ENCODE peak calls at places on chromosomes 4 and X, in seven cellular contexts. One of them, this sample, is unnamed. For H3K4me1, the result is how much of the 10 kb centered on the place peaks cover.

GRCh38 chr4:152148057-152148456 is 387.2 kb upstream of the GATB start:
- DNase-seq in A549: no peak
- DNase-seq in ascending aorta: no peak
- DNase-seq in uterus: no peak
- DNase-seq in adipocyte: no peak
- DNase-seq in CD8-positive, alpha-beta T cell: no peak
- DNase-seq in cardiac muscle cell: no peak
- DNase-seq in this sample: no peak

GRCh38 chr4:176435891-176436499 is 116.2 kb downstream of the SPCS3 start:
- DNase-seq in A549: no peak
- DNase-seq in ascending aorta: no peak
- DNase-seq in adipocyte: peak
- DNase-seq in cardiac muscle cell: no peak
- DNase-seq in uterus: no peak
- DNase-seq in CD8-positive, alpha-beta T cell: no peak
- DNase-seq in this sample: no peak

GRCh38 chr4:10180927-10181744 is 64.5 kb upstream of the WDR1 start:
- DNase-seq in cardiac muscle cell: no peak
- DNase-seq in uterus: no peak
- DNase-seq in CD8-positive, alpha-beta T cell: no peak
- DNase-seq in A549: no peak
- DNase-seq in adipocyte: no peak
- DNase-seq in ascending aorta: no peak
- DNase-seq in this sample: no peak

GRCh38 chr4:173494013-173494970 is 35.7 kb downstream of the HAND2 start:
- DNase-seq in cardiac muscle cell: peak
- DNase-seq in CD8-positive, alpha-beta T cell: peak
- DNase-seq in adipocyte: peak
- DNase-seq in A549: peak
- DNase-seq in uterus: peak
- DNase-seq in ascending aorta: peak
- DNase-seq in this sample: no peak

GRCh38 chr4:3799496-3799895 is 33.3 kb downstream of the ADRA2C start:
- DNase-seq in uterus: no peak
- DNase-seq in cardiac muscle cell: no peak
- DNase-seq in ascending aorta: no peak
- DNase-seq in adipocyte: no peak
- DNase-seq in A549: no peak
- DNase-seq in CD8-positive, alpha-beta T cell: no peak
- DNase-seq in this sample: no peak

GRCh38 chr4:54015421-54016065 is 48.9 kb downstream of the CHIC2 start:
- DNase-seq in ascending aorta: no peak
- DNase-seq in adipocyte: no peak
- DNase-seq in A549: no peak
- DNase-seq in uterus: no peak
- DNase-seq in cardiac muscle cell: peak
- DNase-seq in CD8-positive, alpha-beta T cell: no peak
- DNase-seq in this sample: no peak

GRCh38 chr4:116197317-116197809 is 888.0 kb downstream of the TRAM1L1 start:
- DNase-seq in A549: no peak
- DNase-seq in cardiac muscle cell: no peak
- DNase-seq in adipocyte: no peak
- DNase-seq in ascending aorta: no peak
- DNase-seq in uterus: no peak
- DNase-seq in CD8-positive, alpha-beta T cell: no peak
- DNase-seq in this sample: no peak

GRCh38 chr4:187732524-187732923 is 263.0 kb upstream of the ZFP42 start:
- DNase-seq in A549: no peak
- DNase-seq in ascending aorta: no peak
- DNase-seq in cardiac muscle cell: no peak
- DNase-seq in adipocyte: peak
- DNase-seq in CD8-positive, alpha-beta T cell: no peak
- DNase-seq in uterus: no peak
- DNase-seq in this sample: no peak

GRCh38 chr4:99762728-99763127 is 53.9 kb upstream of the DAPP1 start:
- DNase-seq in uterus: no peak
- DNase-seq in adipocyte: no peak
- DNase-seq in ascending aorta: no peak
- DNase-seq in A549: no peak
- DNase-seq in cardiac muscle cell: no peak
- DNase-seq in CD8-positive, alpha-beta T cell: no peak
- DNase-seq in this sample: no peak

GRCh38 chr4:55348436-55348835 is 2.4 kb downstream of the SRD5A3 start:
- DNase-seq in adipocyte: no peak
- DNase-seq in uterus: no peak
- DNase-seq in ascending aorta: no peak
- DNase-seq in CD8-positive, alpha-beta T cell: no peak
- DNase-seq in cardiac muscle cell: no peak
- DNase-seq in A549: no peak
- DNase-seq in this sample: no peak

GRCh38 chr4:82583897-82584604 is 22.3 kb upstream of the TMEM150C start:
- DNase-seq in cardiac muscle cell: no peak
- DNase-seq in CD8-positive, alpha-beta T cell: no peak
- DNase-seq in uterus: no peak
- DNase-seq in A549: no peak
- DNase-seq in ascending aorta: no peak
- DNase-seq in adipocyte: no peak
- DNase-seq in this sample: no peak

DNA sequence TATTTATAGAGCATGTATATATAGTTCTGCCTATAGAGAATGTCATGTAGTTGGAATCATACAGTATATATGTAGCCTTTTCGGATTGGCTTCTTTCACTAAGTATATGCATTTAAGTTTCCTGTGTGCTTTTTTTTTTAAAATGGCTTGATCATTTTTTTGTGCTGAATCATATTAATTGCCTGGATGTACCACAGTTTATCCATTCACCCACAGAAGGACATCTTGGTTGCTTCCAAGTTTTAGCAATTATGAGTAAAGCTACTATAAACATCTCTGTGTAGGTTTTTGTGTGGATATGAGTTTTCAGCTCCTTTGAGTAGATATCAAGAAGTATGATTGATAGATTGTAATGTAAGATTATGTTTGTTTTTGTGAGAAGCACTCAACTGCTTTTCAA is 23.8 kb downstream of the PTTG2 start:
- DNase-seq in cardiac muscle cell: no peak
- DNase-seq in uterus: no peak
- DNase-seq in adipocyte: no peak
- DNase-seq in A549: no peak
- DNase-seq in ascending aorta: no peak
- DNase-seq in CD8-positive, alpha-beta T cell: no peak
- DNase-seq in this sample: no peak
- H3K4me1 ChIP-seq in cardiac muscle cell: under half
- H3K4me1 ChIP-seq in uterus: under half
- H3K4me1 ChIP-seq in adipocyte: under half
- H3K4me1 ChIP-seq in A549: under half
- H3K4me1 ChIP-seq in ascending aorta: under half
- H3K4me1 ChIP-seq in CD8-positive, alpha-beta T cell: under half
- H3K4me1 ChIP-seq in this sample: under half

GRCh38 chrX:75155830-75156525 is at the start of gene ABCB7:
- DNase-seq in ascending aorta: peak
- DNase-seq in uterus: peak
- DNase-seq in cardiac muscle cell: peak
- DNase-seq in CD8-positive, alpha-beta T cell: peak
- DNase-seq in adipocyte: peak
- DNase-seq in A549: peak
- DNase-seq in this sample: no peak

GRCh38 chrX:75156537-75156945 is 458 bp upstream of the ABCB7 start:
- DNase-seq in uterus: no peak
- DNase-seq in cardiac muscle cell: no peak
- DNase-seq in adipocyte: peak
- DNase-seq in CD8-positive, alpha-beta T cell: no peak
- DNase-seq in A549: peak
- DNase-seq in ascending aorta: no peak
- DNase-seq in this sample: no peak

GRCh38 chrX:75155454-75155829 is 641 bp downstream of the ABCB7 start:
- DNase-seq in ascending aorta: no peak
- DNase-seq in uterus: no peak
- DNase-seq in CD8-positive, alpha-beta T cell: no peak
- DNase-seq in cardiac muscle cell: no peak
- DNase-seq in adipocyte: peak
- DNase-seq in A549: peak
- DNase-seq in this sample: no peak

GRCh38 chrX:75154871-75155270 is 1.2 kb downstream of the ABCB7 start:
- DNase-seq in adipocyte: no peak
- DNase-seq in cardiac muscle cell: no peak
- DNase-seq in ascending aorta: no peak
- DNase-seq in A549: no peak
- DNase-seq in CD8-positive, alpha-beta T cell: no peak
- DNase-seq in uterus: no peak
- DNase-seq in this sample: no peak

DNA sequence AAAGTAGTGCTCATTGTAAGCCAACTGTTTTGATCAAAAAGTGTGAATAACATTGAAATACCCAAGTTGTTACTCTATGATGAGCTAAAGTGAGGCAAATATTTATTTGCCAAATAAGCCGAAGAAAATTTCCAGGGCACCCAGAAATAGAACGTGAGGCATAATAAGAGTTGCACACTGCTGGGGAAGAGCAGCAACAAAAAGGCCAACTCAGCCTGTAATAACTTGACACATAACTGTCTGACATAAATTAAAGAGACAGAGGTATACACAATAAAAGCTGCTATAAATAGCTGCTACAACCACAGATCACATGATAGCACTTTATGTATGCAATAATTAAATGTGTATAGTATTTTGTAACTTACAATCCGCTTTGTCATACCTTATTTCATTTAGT is 2.0 kb upstream of the ABCB7 start:
- DNase-seq in cardiac muscle cell: no peak
- DNase-seq in A549: no peak
- DNase-seq in adipocyte: no peak
- DNase-seq in ascending aorta: no peak
- DNase-seq in CD8-positive, alpha-beta T cell: no peak
- DNase-seq in uterus: no peak
- DNase-seq in this sample: no peak
- H3K4me1 ChIP-seq in cardiac muscle cell: under half
- H3K4me1 ChIP-seq in A549: under half
- H3K4me1 ChIP-seq in adipocyte: under half
- H3K4me1 ChIP-seq in ascending aorta: under half
- H3K4me1 ChIP-seq in CD8-positive, alpha-beta T cell: under half
- H3K4me1 ChIP-seq in uterus: under half
- H3K4me1 ChIP-seq in this sample: under half

GRCh38 chrX:119690921-119691716 is 1.8 kb downstream of the SEPTIN6 start:
- DNase-seq in A549: no peak
- DNase-seq in ascending aorta: no peak
- DNase-seq in CD8-positive, alpha-beta T cell: peak
- DNase-seq in uterus: no peak
- DNase-seq in adipocyte: peak
- DNase-seq in cardiac muscle cell: no peak
- DNase-seq in this sample: no peak
- H3K4me1 ChIP-seq in A549: under half
- H3K4me1 ChIP-seq in ascending aorta: under half
- H3K4me1 ChIP-seq in CD8-positive, alpha-beta T cell: under half
- H3K4me1 ChIP-seq in uterus: under half
- H3K4me1 ChIP-seq in adipocyte: under half
- H3K4me1 ChIP-seq in cardiac muscle cell: under half
- H3K4me1 ChIP-seq in this sample: under half

DNA sequence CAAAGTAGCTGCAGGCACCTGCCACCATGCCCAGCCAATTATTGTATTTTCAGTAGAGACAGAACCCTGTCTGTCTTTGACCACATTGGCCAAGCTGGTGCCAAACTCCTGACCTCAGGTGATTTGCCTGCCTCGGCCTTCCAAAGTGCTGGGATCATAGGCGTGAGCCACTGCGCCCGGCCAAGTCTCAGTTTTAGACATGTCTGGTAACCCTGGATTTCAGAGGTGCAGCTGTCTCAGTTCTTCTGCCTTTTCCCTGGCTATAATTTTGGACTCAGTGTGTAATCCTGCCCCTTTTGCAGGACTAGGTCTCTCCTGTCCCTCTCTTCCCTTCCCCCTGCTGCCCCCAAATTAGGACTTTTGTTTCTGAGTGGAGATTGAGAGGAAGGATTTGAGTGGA is 46.6 kb downstream of the FAM193A start:
- DNase-seq in CD8-positive, alpha-beta T cell: no peak
- DNase-seq in A549: no peak
- DNase-seq in ascending aorta: no peak
- DNase-seq in uterus: no peak
- DNase-seq in adipocyte: no peak
- DNase-seq in cardiac muscle cell: no peak
- DNase-seq in this sample: no peak
- H3K4me1 ChIP-seq in CD8-positive, alpha-beta T cell: under half
- H3K4me1 ChIP-seq in A549: under half
- H3K4me1 ChIP-seq in ascending aorta: under half
- H3K4me1 ChIP-seq in uterus: under half
- H3K4me1 ChIP-seq in adipocyte: under half
- H3K4me1 ChIP-seq in cardiac muscle cell: under half
- H3K4me1 ChIP-seq in this sample: under half

GRCh38 chrX:108224218-108224617 is 132.6 kb downstream of the ATG4A start:
- DNase-seq in uterus: no peak
- DNase-seq in adipocyte: no peak
- DNase-seq in cardiac muscle cell: no peak
- DNase-seq in ascending aorta: no peak
- DNase-seq in A549: no peak
- DNase-seq in CD8-positive, alpha-beta T cell: no peak
- DNase-seq in this sample: no peak

GRCh38 chrX:108221481-108221880 is 129.9 kb downstream of the ATG4A start:
- DNase-seq in CD8-positive, alpha-beta T cell: no peak
- DNase-seq in cardiac muscle cell: no peak
- DNase-seq in adipocyte: no peak
- DNase-seq in ascending aorta: no peak
- DNase-seq in A549: no peak
- DNase-seq in uterus: no peak
- DNase-seq in this sample: no peak

GRCh38 chrX:108223606-108224005 is 132.0 kb downstream of the ATG4A start:
- DNase-seq in uterus: peak
- DNase-seq in ascending aorta: no peak
- DNase-seq in cardiac muscle cell: no peak
- DNase-seq in adipocyte: no peak
- DNase-seq in CD8-positive, alpha-beta T cell: no peak
- DNase-seq in A549: no peak
- DNase-seq in this sample: no peak

GRCh38 chrX:108225456-108225730 is 133.8 kb downstream of the ATG4A start:
- DNase-seq in ascending aorta: no peak
- DNase-seq in adipocyte: no peak
- DNase-seq in uterus: no peak
- DNase-seq in CD8-positive, alpha-beta T cell: no peak
- DNase-seq in cardiac muscle cell: no peak
- DNase-seq in A549: no peak
- DNase-seq in this sample: no peak

DNA sequence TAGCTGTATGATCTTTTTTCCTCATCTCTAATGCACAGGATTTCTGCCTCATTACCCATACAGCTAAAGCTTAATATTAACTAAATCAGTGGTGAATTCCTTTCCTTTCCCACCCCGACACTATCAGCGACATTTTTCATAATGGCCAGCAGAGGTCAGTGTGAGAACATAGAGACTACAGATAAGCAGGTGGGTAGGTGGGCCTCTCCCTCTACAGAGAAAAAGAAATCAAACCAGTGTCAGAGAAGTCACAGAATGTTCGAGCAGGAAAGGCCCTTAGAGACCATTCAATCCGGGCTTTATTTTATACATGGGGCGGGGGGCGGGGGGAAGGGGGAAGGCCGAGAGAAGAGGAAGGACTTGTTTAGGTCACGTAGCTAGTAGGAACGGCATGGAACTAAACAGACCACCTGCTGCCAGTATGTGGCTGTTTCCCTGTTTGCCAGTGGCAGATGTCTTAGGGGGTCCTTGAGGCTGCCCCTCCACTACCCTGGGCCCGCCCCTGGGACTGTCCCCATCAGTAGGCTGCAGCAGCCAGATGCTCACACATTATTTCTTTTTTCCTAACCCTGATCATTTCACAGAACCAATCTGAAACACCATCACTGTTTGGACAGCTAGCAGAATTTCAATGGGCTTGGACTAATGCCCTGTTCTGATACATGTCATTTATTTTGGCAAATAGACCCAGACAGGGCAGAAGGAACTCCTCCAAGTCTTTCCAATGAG is 133.3 kb downstream of the ATG4A start:
- DNase-seq in CD8-positive, alpha-beta T cell: no peak
- DNase-seq in adipocyte: peak
- DNase-seq in cardiac muscle cell: peak
- DNase-seq in A549: peak
- DNase-seq in ascending aorta: no peak
- DNase-seq in uterus: no peak
- DNase-seq in this sample: no peak
- H3K4me1 ChIP-seq in CD8-positive, alpha-beta T cell: under half
- H3K4me1 ChIP-seq in adipocyte: under half
- H3K4me1 ChIP-seq in cardiac muscle cell: under half
- H3K4me1 ChIP-seq in A549: under half
- H3K4me1 ChIP-seq in ascending aorta: under half
- H3K4me1 ChIP-seq in uterus: under half
- H3K4me1 ChIP-seq in this sample: under half